ENCODE peak calls at places on chromosomes 1 and 21, in nine cellular contexts. Z is psoas muscle, F is tibial artery, S is Peyer's patch, T is transverse colon, L is ovary, Q is HCT116, C is tibial nerve, N is right lobe of liver. P is an unnamed sample.

GRCh38 chr1:117312453-117313138 is 54.7 kb upstream of the MAN1A2 start:
- DNase-seq in T (no peak), Z (no peak), F (no peak), Q (peak; percentile 38), L (no peak), C (no peak), S (peak; percentile 53), N (no peak), P (no peak)

GRCh38 chr1:185445594-185445993 is 128.6 kb upstream of the IVNS1ABP start:
- DNase-seq in F (no peak), N (no peak), S (no peak), Q (no peak), Z (no peak), L (no peak), T (no peak), C (no peak), P (no peak)

GRCh38 chr1:48044311-48044710 is 47.1 kb upstream of the TRABD2B start:
- DNase-seq in T (no peak), S (no peak), Q (no peak), C (no peak), Z (no peak), N (no peak), L (no peak), F (no peak), P (no peak)

GRCh38 chr1:54995835-54996234 is 2.9 kb upstream of the BSND start:
- DNase-seq in N (peak; percentile 44), C (no peak), Q (no peak), L (no peak), T (no peak), F (no peak), Z (no peak), S (no peak), P (no peak)

GRCh38 chr1:89703469-89703868 is 70.5 kb downstream of the LRRC8C start:
- DNase-seq in S (no peak), C (no peak), N (no peak), Z (no peak), Q (no peak), F (no peak), L (no peak), T (no peak), P (no peak)

GRCh38 chr1:68210027-68210426 is 22.3 kb downstream of the WLS start:
- DNase-seq in L (no peak), S (no peak), Q (no peak), Z (no peak), C (no peak), T (no peak), F (no peak), N (no peak), P (no peak)

GRCh38 chr21:45001134-45002095 is 61.6 kb downstream of the SLX9 start:
- DNase-seq in Z (peak; percentile 93), C (no peak), Q (no peak), S (no peak), F (peak; percentile 85), T (peak; percentile 63), L (peak; percentile 40), N (peak; percentile 58), P (peak; percentile 62)

GRCh38 chr1:111471538-111471937 is 2.2 kb upstream of the C1orf162 start:
- DNase-seq in Z (no peak), F (no peak), S (no peak), Q (no peak), N (no peak), L (no peak), C (no peak), T (no peak), P (no peak)

DNA sequence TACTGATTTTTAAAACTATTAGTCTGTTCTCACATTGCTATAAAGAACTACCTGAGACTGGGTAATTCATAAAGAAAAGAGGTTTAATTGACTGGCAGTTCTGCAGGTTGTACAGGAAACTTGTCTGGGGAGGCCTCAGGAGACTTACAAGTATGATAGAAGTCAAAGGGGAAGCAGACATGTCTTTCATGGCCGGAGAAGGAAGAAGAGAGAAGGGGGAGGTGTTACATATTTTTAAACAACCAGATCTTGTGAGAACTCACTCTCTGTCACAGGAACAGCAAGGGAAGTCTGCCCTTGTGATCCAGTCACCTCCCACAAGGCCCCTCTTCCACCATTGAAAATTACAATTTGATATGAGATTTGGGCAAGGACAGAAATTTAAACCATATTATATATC is 55.9 kb downstream of the CLIC4 start:
- DNase-seq in L (no peak), N (no peak), Z (no peak), T (no peak), Q (no peak), F (no peak), S (no peak), C (no peak), P (no peak)
- H3K27ac ChIP-seq in L (no peak overlapping the region), N (no peak overlapping the region), Z (no peak overlapping the region), T (peak overlapping the region; percentile 3), Q (no peak overlapping the region), F (peak overlapping the region; percentile 70), S (no peak overlapping the region), C (peak overlapping the region; percentile 95), P (peak overlapping the region; percentile 62)

DNA sequence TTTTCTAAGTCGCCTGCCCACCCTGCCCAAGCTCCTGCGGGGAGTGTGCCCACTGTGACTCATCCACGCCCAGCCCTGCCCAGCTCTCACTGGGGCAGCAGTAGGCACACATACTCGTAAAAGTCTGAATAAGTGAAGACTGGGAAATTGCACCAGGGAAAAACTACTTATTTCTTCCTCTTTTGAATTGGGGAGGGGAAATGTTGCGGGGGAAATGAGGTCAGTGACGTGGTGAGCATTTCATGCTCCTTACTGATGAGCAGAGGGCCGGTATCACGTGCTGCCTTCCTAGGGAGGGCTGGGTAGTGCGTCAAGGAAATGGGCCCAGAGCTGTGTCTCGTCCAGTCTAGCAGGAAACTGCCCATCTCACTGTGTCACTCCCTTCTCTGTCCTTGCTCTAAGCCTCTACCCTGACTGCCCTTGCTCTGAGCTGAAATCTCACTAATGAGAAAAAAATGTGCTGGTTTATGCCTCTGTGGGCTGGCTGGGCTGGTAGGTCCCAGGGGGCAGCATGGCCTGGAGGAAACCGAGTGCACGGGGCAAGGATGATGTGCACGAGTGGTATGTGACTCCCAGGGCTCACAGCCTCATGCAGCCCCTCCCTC is 13.5 kb upstream of the TNFRSF1B start:
- DNase-seq in Q (no peak), S (peak; percentile 89), T (peak; percentile 53), F (peak; percentile 82), L (no peak), N (peak; percentile 83), C (peak; percentile 69), Z (peak; percentile 68), P (no peak)
- TF ChIP-seq CTCF in Q (no peak), S (no peak), T (no peak), F (no peak), L (no peak), N (no peak), C (no peak), Z (no peak), P (no peak)

DNA sequence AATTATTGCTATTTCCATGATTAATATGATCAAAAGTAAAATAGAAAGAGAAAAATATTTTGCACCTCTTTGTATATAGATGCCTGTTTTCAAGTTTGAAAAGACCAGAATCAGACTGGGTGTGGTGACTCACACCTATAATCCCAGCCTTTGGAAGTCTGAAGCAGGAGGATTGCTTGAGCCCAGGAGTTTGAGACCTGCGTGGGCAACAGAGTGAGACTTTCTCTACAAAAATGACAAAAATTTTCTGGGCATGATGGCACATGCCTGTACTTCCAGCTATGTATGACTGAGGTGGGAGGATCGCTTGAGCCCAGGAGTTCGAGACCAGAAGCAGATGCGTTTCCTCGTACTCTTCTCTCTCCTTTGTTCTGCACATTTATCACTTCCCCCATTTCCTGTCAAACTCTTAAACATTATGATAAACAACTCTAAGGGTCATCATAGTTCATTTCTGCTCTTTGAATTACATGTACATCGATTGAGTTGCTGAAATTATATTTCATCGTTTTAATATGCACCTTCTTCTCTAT is 309.9 kb upstream of the SNX7 start:
- DNase-seq in L (no peak), F (no peak), C (no peak), T (no peak), N (no peak), S (no peak), Q (no peak), Z (no peak), P (no peak)
- H3K36me3 ChIP-seq in L (no peaks in the 10 kb centered on the region), F (no peaks in the 10 kb centered on the region), C (no peaks in the 10 kb centered on the region), T (no peaks in the 10 kb centered on the region), N (no peaks in the 10 kb centered on the region), S (no peaks in the 10 kb centered on the region), Q (no peaks in the 10 kb centered on the region), Z (no peaks in the 10 kb centered on the region), P (no peaks in the 10 kb centered on the region)

DNA sequence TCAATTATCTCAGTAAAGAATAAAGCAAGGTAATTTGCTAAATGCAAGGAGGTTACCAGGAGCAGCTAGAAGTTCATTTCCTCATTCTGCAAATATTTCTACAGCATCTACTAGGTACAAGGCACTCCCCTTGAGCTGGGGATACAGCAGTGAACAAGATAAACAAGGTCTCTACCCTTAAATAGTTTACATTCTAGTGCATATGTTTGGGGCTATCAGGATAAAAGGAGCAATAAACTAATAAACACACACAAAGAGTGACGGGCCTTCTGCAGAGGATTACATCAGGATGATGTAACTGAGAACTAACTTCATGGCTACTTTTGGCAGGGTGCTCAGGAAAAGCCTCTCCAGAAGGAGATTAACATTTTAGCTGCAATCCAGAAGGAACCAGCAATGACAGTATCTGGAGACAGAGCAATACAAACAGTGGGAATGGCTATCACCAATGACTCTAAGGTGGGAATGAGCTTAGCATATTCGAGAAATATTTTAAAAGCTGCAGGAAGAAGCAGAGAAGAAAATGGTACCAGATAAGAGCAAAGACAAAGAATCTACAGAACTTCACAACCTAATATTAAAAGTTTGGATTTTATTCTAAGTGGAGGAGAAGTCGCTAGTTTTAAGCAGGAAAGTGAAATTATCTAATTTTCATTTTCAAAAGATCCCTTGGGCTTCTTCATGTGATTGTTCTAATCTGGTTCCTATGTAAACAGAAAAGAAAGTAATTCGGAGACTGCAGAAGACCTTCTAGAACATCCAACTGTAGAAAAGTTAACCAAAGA is 25.8 kb downstream of the TP53BP2 start:
- DNase-seq in S (no peak), Z (no peak), Q (no peak), C (no peak), L (no peak), T (no peak), F (no peak), N (no peak), P (no peak)
- H3K27ac ChIP-seq in S (no peak overlapping the region), Z (peak overlapping the region; percentile 80), Q (no peak overlapping the region), C (peak overlapping the region; percentile 17), L (no peak overlapping the region), T (no peak overlapping the region), F (no peak overlapping the region), N (no peak overlapping the region), P (peak overlapping the region; percentile 65)

DNA sequence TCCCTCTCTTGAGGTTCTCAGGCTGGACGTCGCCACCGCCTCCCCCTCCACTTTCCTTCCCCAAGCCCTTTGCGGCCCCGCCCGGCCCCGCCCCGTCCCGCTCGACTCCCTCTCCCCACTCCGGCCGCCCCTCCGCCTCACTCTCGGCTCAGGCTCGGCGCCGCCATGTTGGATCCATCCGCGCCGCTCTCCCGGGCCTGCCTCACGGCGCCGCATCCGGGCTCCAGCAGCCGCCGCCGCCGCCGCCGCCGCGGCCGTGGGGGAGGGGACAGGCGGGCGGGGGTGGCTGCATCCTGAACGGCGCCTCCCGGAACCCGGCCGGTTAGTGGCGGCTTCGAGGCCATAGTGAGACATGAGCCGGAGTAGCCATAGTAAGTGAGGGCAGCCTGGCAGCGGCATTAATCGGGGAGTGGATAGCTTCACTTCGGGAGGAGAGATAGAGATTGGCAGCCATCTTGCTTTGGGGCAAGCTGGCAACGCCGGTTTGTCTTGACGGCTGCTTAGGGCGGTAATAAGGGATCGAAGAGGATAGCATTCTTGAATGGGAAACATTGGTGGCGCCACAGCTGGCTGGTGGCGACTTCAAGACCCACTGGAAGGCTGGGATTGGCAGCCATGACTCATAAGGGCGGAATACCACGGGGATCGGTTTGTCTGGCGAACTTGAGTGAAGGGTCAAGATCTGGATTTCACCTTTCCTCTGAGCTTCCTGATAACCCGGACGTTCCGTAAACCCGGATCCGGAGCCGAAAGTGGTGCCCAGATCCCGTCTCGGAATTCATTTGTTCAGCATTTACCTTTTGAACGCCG is at the start of gene DEDD:
- DNase-seq in T (peak; percentile 94), Q (peak; percentile 98), F (peak; percentile 98), N (peak; percentile 95), S (peak; percentile 97), Z (peak; percentile 98), C (peak; percentile 92), L (peak; percentile 95), P (peak; percentile 93)
- TF ChIP-seq CTCF in T (no peak), Q (no peak), F (no peak), N (no peak), S (no peak), Z (no peak), C (peak; percentile 21), L (no peak), P (no peak)